ENCODE peak calls at places on chromosomes 4 and X, in four cellular contexts. O is suprapubic skin, S is heart left ventricle, K is fibroblast of lung. T is an unnamed sample.

GRCh38 chrX:134990475-134991473 is at the start of gene SMIM10:
- DNase-seq in K (peak; percentile 79), S (peak; percentile 86), O (peak; percentile 80), T (no peak)

GRCh38 chr4:165677081-165677480 is 196.0 kb upstream of the TLL1 start:
- DNase-seq in K (no peak), O (no peak), S (no peak), T (no peak)

GRCh38 chr4:36039031-36039430 is 205.3 kb downstream of the ARAP2 start:
- DNase-seq in K (no peak), S (no peak), O (no peak), T (no peak)

GRCh38 chrX:101265869-101266428 is 25.2 kb downstream of the TAF7L start:
- DNase-seq in K (peak; percentile 66), S (no peak), O (no peak), T (no peak)

GRCh38 chr4:69858683-69859082 is 1.3 kb downstream of the SULT1E1 start:
- DNase-seq in S (no peak), K (peak; percentile 20), O (no peak), T (no peak)

GRCh38 chr4:3199661-3200422 is 49.1 kb upstream of the MSANTD1 start:
- DNase-seq in K (no peak), S (no peak), O (peak; percentile 75), T (no peak)

GRCh38 chr4:38654273-38654672 is 9.7 kb upstream of the KLF3 start:
- DNase-seq in S (no peak), O (no peak), K (no peak), T (no peak)

GRCh38 chrX:70260104-70260503 is at the start of gene P2RY4:
- DNase-seq in S (no peak), K (no peak), O (no peak), T (no peak)

GRCh38 chrX:155000841-155001240 is 21.7 kb downstream of the F8 start:
- DNase-seq in O (no peak), S (no peak), K (no peak), T (no peak)

GRCh38 chr4:42302348-42302747 is 94.9 kb upstream of the SHISA3 start:
- DNase-seq in K (no peak), S (no peak), O (no peak), T (no peak)

GRCh38 chrX:129361566-129361965 is 161.7 kb downstream of the SMARCA1 start:
- DNase-seq in O (no peak), S (no peak), K (no peak), T (no peak)

GRCh38 chr4:61202638-61203495 is 2.7 kb downstream of the ADGRL3 start:
- DNase-seq in O (no peak), K (peak; percentile 11), S (no peak), T (no peak)

GRCh38 chr4:147182041-147182440 is 236.4 kb upstream of the TTC29 start:
- DNase-seq in S (no peak), O (no peak), K (no peak), T (no peak)

GRCh38 chrX:47579537-47579936 is 2.7 kb upstream of the TIMP1 start:
- DNase-seq in K (peak; percentile 78), O (no peak), S (no peak), T (no peak)

GRCh38 chr4:183438458-183439113 is 5.8 kb upstream of the CDKN2AIP start:
- DNase-seq in S (no peak), O (no peak), K (peak; percentile 95), T (no peak)

GRCh38 chrX:13764284-13764683 is 29.7 kb downstream of the OFD1 start:
- DNase-seq in K (no peak), O (no peak), S (no peak), T (no peak)

GRCh38 chr4:4592414-4592813 is 50.6 kb upstream of the STX18 start:
- DNase-seq in S (no peak), O (no peak), K (no peak), T (no peak)

GRCh38 chrX:132774312-132774711 is 184.1 kb downstream of the HS6ST2 start:
- DNase-seq in S (no peak), O (no peak), K (peak; percentile 12), T (no peak)

GRCh38 chr4:123403205-123403604 is 6.6 kb downstream of the SPRY1 start:
- DNase-seq in K (peak; percentile 60), S (no peak), O (no peak), T (no peak)

GRCh38 chr4:41135761-41136160 is 78.6 kb downstream of the APBB2 start:
- DNase-seq in S (no peak), O (no peak), K (no peak), T (no peak)
- H3K27ac ChIP-seq in S (no peak overlapping the region), O (peak overlapping the region; percentile 34), K (no peak overlapping the region), T (peak overlapping the region; percentile 15)

GRCh38 chr4:6288342-6288741 is 18.7 kb downstream of the WFS1 start:
- DNase-seq in S (no peak), O (no peak), K (no peak), T (no peak)

GRCh38 chr4:6288871-6289270 is 19.2 kb downstream of the WFS1 start:
- DNase-seq in O (no peak), K (no peak), S (no peak), T (no peak)

GRCh38 chr4:6290769-6291547 is 21.3 kb downstream of the WFS1 start:
- DNase-seq in O (no peak), S (no peak), K (no peak), T (no peak)

GRCh38 chr4:6290256-6290655 is 20.6 kb downstream of the WFS1 start:
- DNase-seq in K (no peak), O (no peak), S (no peak), T (no peak)

GRCh38 chr4:6287017-6287788 is 17.6 kb downstream of the WFS1 start:
- DNase-seq in K (no peak), O (no peak), S (no peak), T (no peak)
- H3K27ac ChIP-seq in K (no peak overlapping the region), O (no peak overlapping the region), S (no peak overlapping the region), T (no peak overlapping the region)

DNA sequence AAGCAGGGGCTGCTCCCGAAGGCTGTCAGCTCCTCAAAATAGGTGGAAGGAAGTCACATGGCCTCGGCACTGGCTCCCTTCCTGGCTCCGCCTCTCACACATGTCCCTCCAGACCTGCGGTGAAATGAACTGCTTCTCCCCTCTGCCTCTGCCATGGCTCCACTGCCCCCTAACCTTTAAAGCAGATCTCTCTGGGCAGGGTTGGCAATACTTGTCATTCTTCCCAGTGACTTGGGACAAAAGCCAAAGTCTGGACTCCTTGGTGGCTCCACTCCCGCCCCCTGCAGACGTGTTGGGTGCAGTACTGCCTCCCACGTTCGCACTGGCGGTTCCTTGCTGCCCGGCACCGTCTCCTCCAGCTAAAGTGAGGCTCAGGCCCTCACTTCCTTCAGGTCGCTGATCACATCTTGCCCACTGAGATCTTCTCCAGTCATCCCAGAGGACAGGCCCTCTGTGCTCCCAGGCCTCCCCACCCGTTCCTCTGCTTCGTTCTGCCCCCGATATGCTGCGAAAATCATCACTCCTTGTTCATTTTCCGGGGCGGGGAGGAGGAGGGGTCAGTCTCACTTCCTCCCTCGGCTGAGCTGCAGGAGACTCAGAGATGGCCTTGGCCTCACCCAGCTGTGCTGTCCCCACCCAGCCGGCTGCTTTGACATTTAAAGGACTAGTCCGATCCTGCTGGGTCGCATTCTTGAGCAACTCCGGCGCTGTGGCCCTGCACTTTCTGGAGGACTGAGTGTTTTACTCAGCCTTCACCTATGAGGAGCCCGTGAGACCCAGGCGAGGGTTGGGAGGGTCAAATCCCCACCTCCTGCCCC is 97.4 kb downstream of the PHKA2 start:
- DNase-seq in K (peak; percentile 42), S (peak; percentile 88), O (peak; percentile 81), T (no peak)
- H3K27ac ChIP-seq in K (no peak overlapping the region), S (peak overlapping the region; percentile 88), O (peak overlapping the region; percentile 78), T (peak overlapping the region; percentile 78)

GRCh38 chr4:140523857-140524742 is at the start of gene ELMOD2:
- DNase-seq in O (peak; percentile 99), S (peak; percentile 99), K (peak; percentile 96), T (peak; percentile 99)

DNA sequence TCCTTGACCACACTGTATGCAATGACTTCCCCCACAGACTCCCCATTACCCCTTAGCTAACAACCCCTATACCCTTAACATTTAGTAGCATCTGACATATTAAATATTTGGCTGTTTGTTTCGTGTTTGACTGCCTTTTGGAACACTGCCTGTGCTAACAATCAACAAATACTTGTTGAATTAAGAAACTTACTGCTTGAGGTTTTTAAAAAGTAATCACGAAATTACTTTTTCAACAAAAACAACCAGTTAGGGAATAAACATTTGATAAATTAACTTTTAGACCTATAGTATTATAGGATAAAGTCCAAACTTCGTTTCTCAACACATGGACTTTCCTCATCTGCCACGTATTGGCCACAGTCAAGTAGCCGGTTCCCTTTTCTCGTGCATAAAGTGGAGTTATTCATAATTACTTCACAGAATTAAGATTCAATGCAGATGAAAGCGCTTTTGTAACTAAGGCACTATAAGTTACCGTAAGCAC is 555 bp upstream of the ELMOD2 start:
- DNase-seq in O (no peak), K (no peak), S (no peak), T (no peak)
- H3K27ac ChIP-seq in O (no peak overlapping the region), K (no peak overlapping the region), S (peak overlapping the region; percentile 86), T (peak overlapping the region; percentile 76)

GRCh38 chrX:16512401-16512776 is 137.6 kb upstream of the S100G start:
- DNase-seq in K (no peak), O (no peak), S (no peak), T (no peak)

GRCh38 chrX:16511776-16512400 is 138.1 kb upstream of the S100G start:
- DNase-seq in O (no peak), S (no peak), K (peak; percentile 21), T (no peak)

GRCh38 chrX:16517206-16517605 is 132.8 kb upstream of the S100G start:
- DNase-seq in O (no peak), S (peak; percentile 67), K (no peak), T (no peak)

DNA sequence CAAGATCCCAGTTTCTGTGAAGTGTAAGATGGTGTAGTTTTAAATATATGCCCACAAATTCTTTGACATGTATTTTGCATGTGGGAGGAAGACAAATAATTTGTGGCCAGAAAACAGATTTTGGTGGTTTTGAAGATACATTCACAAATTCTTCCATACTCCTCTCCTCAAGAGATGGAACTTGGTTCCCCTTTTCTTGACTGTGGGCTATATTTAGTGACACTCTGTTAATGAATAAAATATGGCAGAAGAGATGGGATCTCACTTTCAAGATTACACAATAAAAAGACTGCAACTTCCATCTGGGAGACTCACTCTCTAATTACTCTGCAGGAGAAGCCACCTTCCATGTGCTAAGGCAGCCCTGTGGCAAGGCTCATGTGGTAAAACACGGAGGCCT is 133.5 kb upstream of the S100G start:
- DNase-seq in O (no peak), K (no peak), S (no peak), T (no peak)
- H3K27ac ChIP-seq in O (no peak overlapping the region), K (no peak overlapping the region), S (no peak overlapping the region), T (no peak overlapping the region)

GRCh38 chr4:156557962-156558361 is 413.6 kb downstream of the PDGFC start:
- DNase-seq in S (no peak), K (no peak), O (no peak), T (no peak)

GRCh38 chr4:156560701-156561100 is 410.9 kb downstream of the PDGFC start:
- DNase-seq in S (no peak), K (peak; percentile 37), O (no peak), T (no peak)

GRCh38 chr4:156559346-156559745 is 412.3 kb downstream of the PDGFC start:
- DNase-seq in K (peak; percentile 26), S (no peak), O (no peak), T (no peak)

GRCh38 chr4:156556326-156556725 is 415.3 kb downstream of the PDGFC start:
- DNase-seq in O (no peak), S (no peak), K (peak; percentile 82), T (no peak)

GRCh38 chr4:156558365-156559025 is 413.1 kb downstream of the PDGFC start:
- DNase-seq in S (no peak), O (no peak), K (peak; percentile 56), T (no peak)
- H3K27ac ChIP-seq in S (no peak overlapping the region), O (no peak overlapping the region), K (no peak overlapping the region), T (no peak overlapping the region)